ENCODE peak calls at places on chromosomes 4 and X, in seven cellular contexts. B is SHP77; D is GM12891; N is choroid plexus epithelial cell; W is central memory CD4-positive, alpha-beta T cell; Y is NCI-H1105 treated with DMSO at 0.1 percent for 48 hours; X is cerebellum. P is an unnamed sample.

GRCh38 chr4:38568768-38569167 is 95.2 kb upstream of the KLF3 start:
- DNase-seq in X (no peak), D (no peak), Y (no peak), B (no peak), W (no peak), N (no peak), P (no peak)

GRCh38 chr4:129358571-129358970 is 262.6 kb downstream of the C4orf33 start:
- DNase-seq in X (no peak), W (no peak), B (no peak), Y (no peak), D (no peak), N (peak), P (peak)

GRCh38 chrX:84046403-84046984 is 141.5 kb downstream of the RPS6KA6 start:
- DNase-seq in N (peak), X (peak), D (no peak), B (no peak), W (peak), Y (peak), P (peak)

GRCh38 chr4:1761130-1761688 is 31.9 kb upstream of the FGFR3 start:
- DNase-seq in W (no peak), N (no peak), X (no peak), Y (no peak), D (no peak), B (no peak), P (no peak)

GRCh38 chrX:85505801-85506200 is 126.3 kb upstream of the POF1B start:
- DNase-seq in N (no peak), D (no peak), Y (no peak), B (no peak), W (no peak), X (no peak), P (no peak)

GRCh38 chrX:31186693-31187338 is 115.0 kb upstream of the FTHL17 start:
- DNase-seq in D (no peak), X (no peak), Y (no peak), B (no peak), N (no peak), W (no peak), P (no peak)

GRCh38 chrX:110044531-110045249 is 41.8 kb downstream of the TMEM164 start:
- DNase-seq in D (no peak), B (no peak), N (no peak), Y (no peak), X (peak), W (no peak), P (no peak)

GRCh38 chr4:150960818-150961217 is 54.3 kb downstream of the LRBA start:
- DNase-seq in B (no peak), Y (no peak), W (no peak), X (no peak), N (peak), D (peak), P (peak)

GRCh38 chr4:111639120-111639519 is 506.1 kb upstream of the FAM241A start:
- DNase-seq in D (no peak), B (no peak), X (no peak), N (peak), W (no peak), Y (no peak), P (peak)

GRCh38 chrX:14875624-14876023 is 2.4 kb downstream of the MOSPD2 start:
- DNase-seq in W (no peak), B (no peak), X (no peak), D (no peak), Y (no peak), N (no peak), P (no peak)

P was measured in iris pigment epithelial cell.